ENCODE peak calls at places on chromosome 1, in six cellular contexts. H is NCI-H1092 treated with DMSO at 0.1 percent for 48 hours, J is A549, B is RWPE1, L is GM19239, T is EL. C is an unnamed sample.

GRCh38 chr1:154567386-154568164 is at the start of gene CHRNB2:
- DNase-seq in H (peak), J (peak), B (peak), L (peak), T (peak), C (peak)

GRCh38 chr1:18536356-18536755 is 55.6 kb downstream of the KLHDC7A start:
- DNase-seq in H (no peak), J (no peak), B (no peak), L (no peak), T (no peak), C (no peak)

GRCh38 chr1:163583782-163584181 is 262.0 kb downstream of the NUF2 start:
- DNase-seq in H (no peak), J (no peak), B (no peak), L (no peak), T (no peak), C (no peak)

GRCh38 chr1:193674292-193674944 is 488.0 kb upstream of the B3GALT2 start:
- DNase-seq in H (no peak), J (no peak), B (no peak), L (no peak), T (peak), C (no peak)

GRCh38 chr1:59833022-59833421 is 18.3 kb downstream of the HOOK1 start:
- DNase-seq in H (no peak), J (no peak), B (no peak), L (no peak), T (no peak), C (no peak)

GRCh38 chr1:182993746-182994145 is 29.5 kb upstream of the LAMC1 start:
- DNase-seq in H (no peak), J (no peak), B (no peak), L (no peak), T (no peak), C (no peak)

GRCh38 chr1:160618763-160619274 is 28.0 kb downstream of the SLAMF1 start:
- DNase-seq in H (no peak), J (peak), B (no peak), L (no peak), T (no peak), C (no peak)

GRCh38 chr1:154719586-154720327 is 111.8 kb upstream of the ADAR start:
- DNase-seq in H (no peak), J (no peak), B (no peak), L (no peak), T (no peak), C (no peak)

GRCh38 chr1:224387943-224388342 is 31.3 kb downstream of the CNIH4 start:
- DNase-seq in H (no peak), J (no peak), B (no peak), L (no peak), T (no peak), C (no peak)

GRCh38 chr1:1891349-1892078 is 627 bp upstream of the GNB1 start:
- DNase-seq in H (peak), J (no peak), B (peak), L (peak), T (peak), C (peak)

GRCh38 chr1:230286166-230286889 is 139.8 kb downstream of the PGBD5 start:
- DNase-seq in H (no peak), J (no peak), B (no peak), L (no peak), T (no peak), C (no peak)

GRCh38 chr1:183279835-183280234 is 93.8 kb downstream of the LAMC2 start:
- DNase-seq in H (no peak), J (no peak), B (peak), L (no peak), T (peak), C (no peak)

GRCh38 chr1:2194319-2194897 is at the start of gene FAAP20:
- DNase-seq in H (peak), J (peak), B (peak), L (peak), T (peak), C (peak)

GRCh38 chr1:217469983-217470382 is 160.9 kb downstream of the GPATCH2 start:
- DNase-seq in H (no peak), J (no peak), B (no peak), L (no peak), T (no peak), C (no peak)

GRCh38 chr1:36024761-36025303 is 59.1 kb upstream of the TEKT2 start:
- DNase-seq in H (no peak), J (no peak), B (no peak), L (no peak), T (peak), C (no peak)

GRCh38 chr1:6245086-6245868 is 1.3 kb downstream of the HES3 start:
- DNase-seq in H (peak), J (peak), B (peak), L (peak), T (peak), C (no peak)

GRCh38 chr1:212520746-212521145 is 87.8 kb upstream of the ATF3 start:
- DNase-seq in H (no peak), J (no peak), B (no peak), L (no peak), T (no peak), C (no peak)

GRCh38 chr1:206878456-206878855 is 13.0 kb downstream of the IL20 start:
- DNase-seq in H (no peak), J (peak), B (no peak), L (no peak), T (no peak), C (no peak)

GRCh38 chr1:46612937-46613660 is 3.5 kb downstream of the MOB3C start:
- DNase-seq in H (no peak), J (no peak), B (no peak), L (no peak), T (no peak), C (no peak)

GRCh38 chr1:207824691-207825090 is 72.8 kb downstream of the CD46 start:
- DNase-seq in H (no peak), J (no peak), B (no peak), L (no peak), T (no peak), C (no peak)

GRCh38 chr1:77039739-77040138 is 172.5 kb downstream of the ST6GALNAC5 start:
- DNase-seq in H (no peak), J (peak), B (peak), L (no peak), T (peak), C (no peak)

GRCh38 chr1:245489838-245490237 is 335.1 kb downstream of the KIF26B start:
- DNase-seq in H (no peak), J (no peak), B (peak), L (no peak), T (no peak), C (no peak)

GRCh38 chr1:197884173-197884572 is 18.3 kb upstream of the C1orf53 start:
- DNase-seq in H (no peak), J (no peak), B (no peak), L (no peak), T (no peak), C (no peak)

GRCh38 chr1:200490183-200490582 is 80.3 kb upstream of the ZNF281 start:
- DNase-seq in H (no peak), J (no peak), B (no peak), L (no peak), T (no peak), C (no peak)

GRCh38 chr1:176943783-176944182 is 220.7 kb downstream of the ASTN1 start:
- DNase-seq in H (no peak), J (no peak), B (no peak), L (no peak), T (no peak), C (no peak)

GRCh38 chr1:243605604-243606003 is 244.4 kb downstream of the AKT3 start:
- DNase-seq in H (no peak), J (no peak), B (no peak), L (no peak), T (no peak), C (no peak)

GRCh38 chr1:67723620-67724019 is 38.6 kb downstream of the GADD45A start:
- DNase-seq in H (no peak), J (no peak), B (peak), L (no peak), T (peak), C (no peak)

GRCh38 chr1:223886516-223886921 is 40.8 kb upstream of the TP53BP2 start:
- DNase-seq in H (no peak), J (no peak), B (peak), L (no peak), T (peak), C (no peak)

GRCh38 chr1:27833470-27833869 is 2.9 kb downstream of the PPP1R8 start:
- DNase-seq in H (no peak), J (no peak), B (no peak), L (no peak), T (no peak), C (no peak)

GRCh38 chr1:55362558-55362957 is 147.4 kb upstream of the USP24 start:
- DNase-seq in H (no peak), J (no peak), B (no peak), L (no peak), T (peak), C (no peak)

GRCh38 chr1:93504247-93505033 is 56.5 kb downstream of the FNBP1L start:
- DNase-seq in H (no peak), J (no peak), B (no peak), L (no peak), T (no peak), C (no peak)

GRCh38 chr1:86104606-86105532 is 51.7 kb downstream of the COL24A1 start:
- DNase-seq in H (peak), J (no peak), B (peak), L (no peak), T (no peak), C (no peak)

GRCh38 chr1:7069888-7070287 is 284.6 kb downstream of the CAMTA1 start:
- DNase-seq in H (no peak), J (no peak), B (no peak), L (no peak), T (peak), C (no peak)

GRCh38 chr1:56229183-56229582 is 350.2 kb downstream of the PLPP3 start:
- DNase-seq in H (no peak), J (no peak), B (no peak), L (no peak), T (no peak), C (no peak)

GRCh38 chr1:18725231-18725895 is 94.7 kb downstream of the PAX7 start:
- DNase-seq in H (no peak), J (no peak), B (no peak), L (no peak), T (no peak), C (no peak)

GRCh38 chr1:85992756-85993155 is 163.8 kb downstream of the COL24A1 start:
- DNase-seq in H (no peak), J (peak), B (no peak), L (peak), T (peak), C (no peak)

GRCh38 chr1:154483941-154484803 is 17.8 kb upstream of the TDRD10 start:
- DNase-seq in H (no peak), J (peak), B (peak), L (no peak), T (peak), C (no peak)

GRCh38 chr1:45014403-45015028 is 2.5 kb downstream of the UROD start:
- DNase-seq in H (peak), J (peak), B (peak), L (peak), T (peak), C (peak)

GRCh38 chr1:26335774-26336476 is 18.0 kb downstream of the CRYBG2 start:
- DNase-seq in H (no peak), J (no peak), B (no peak), L (no peak), T (no peak), C (no peak)

GRCh38 chr1:103129796-103130195 is 21.5 kb upstream of the COL11A1 start:
- DNase-seq in H (no peak), J (no peak), B (no peak), L (no peak), T (peak), C (no peak)

C was measured in caudate nucleus.